ENCODE peak calls at places on chromosomes 4 and X, in eight cellular contexts. One of them, this sample, is unnamed.

GRCh38 chr4:23290656-23291055 is 597.9 kb downstream of the GBA3 start:
- DNase-seq in fibroblast of villous mesenchyme: no peak
- DNase-seq in astrocyte of the cerebellum: no peak
- DNase-seq in mammary epithelial cell: peak
- DNase-seq in endodermal cell: no peak
- DNase-seq in tibial artery: no peak
- DNase-seq in PC-3: peak
- DNase-seq in heart left ventricle: no peak
- DNase-seq in this sample: no peak

GRCh38 chr4:5043579-5043978 is 7.7 kb upstream of the STK32B start:
- DNase-seq in PC-3: peak
- DNase-seq in mammary epithelial cell: no peak
- DNase-seq in endodermal cell: peak
- DNase-seq in heart left ventricle: no peak
- DNase-seq in tibial artery: no peak
- DNase-seq in fibroblast of villous mesenchyme: no peak
- DNase-seq in astrocyte of the cerebellum: no peak
- DNase-seq in this sample: no peak

GRCh38 chr4:21697583-21697982 is 251.0 kb downstream of the KCNIP4 start:
- DNase-seq in mammary epithelial cell: peak
- DNase-seq in astrocyte of the cerebellum: no peak
- DNase-seq in tibial artery: no peak
- DNase-seq in fibroblast of villous mesenchyme: no peak
- DNase-seq in heart left ventricle: no peak
- DNase-seq in endodermal cell: peak
- DNase-seq in PC-3: peak
- DNase-seq in this sample: no peak

GRCh38 chrX:151478052-151478451 is 81.0 kb downstream of the VMA21 start:
- DNase-seq in PC-3: no peak
- DNase-seq in mammary epithelial cell: no peak
- DNase-seq in fibroblast of villous mesenchyme: no peak
- DNase-seq in heart left ventricle: no peak
- DNase-seq in endodermal cell: no peak
- DNase-seq in astrocyte of the cerebellum: no peak
- DNase-seq in tibial artery: no peak
- DNase-seq in this sample: no peak

GRCh38 chr4:40325406-40326019 is 9.6 kb upstream of the CHRNA9 start:
- DNase-seq in heart left ventricle: no peak
- DNase-seq in PC-3: peak
- DNase-seq in endodermal cell: no peak
- DNase-seq in mammary epithelial cell: peak
- DNase-seq in tibial artery: no peak
- DNase-seq in astrocyte of the cerebellum: no peak
- DNase-seq in fibroblast of villous mesenchyme: peak
- DNase-seq in this sample: no peak

GRCh38 chrX:153400146-153401132 is 711 bp downstream of the PNMA6E start:
- DNase-seq in endodermal cell: peak
- DNase-seq in fibroblast of villous mesenchyme: peak
- DNase-seq in tibial artery: no peak
- DNase-seq in PC-3: peak
- DNase-seq in mammary epithelial cell: no peak
- DNase-seq in heart left ventricle: no peak
- DNase-seq in astrocyte of the cerebellum: no peak
- DNase-seq in this sample: peak

GRCh38 chr4:74237425-74237966 is 70.8 kb upstream of the EPGN start:
- DNase-seq in tibial artery: no peak
- DNase-seq in PC-3: no peak
- DNase-seq in mammary epithelial cell: peak
- DNase-seq in heart left ventricle: no peak
- DNase-seq in astrocyte of the cerebellum: no peak
- DNase-seq in fibroblast of villous mesenchyme: no peak
- DNase-seq in endodermal cell: no peak
- DNase-seq in this sample: no peak

GRCh38 chr4:131091896-131092295 is 1995.9 kb downstream of the C4orf33 start:
- DNase-seq in PC-3: peak
- DNase-seq in endodermal cell: no peak
- DNase-seq in astrocyte of the cerebellum: peak
- DNase-seq in tibial artery: no peak
- DNase-seq in mammary epithelial cell: peak
- DNase-seq in heart left ventricle: no peak
- DNase-seq in fibroblast of villous mesenchyme: peak
- DNase-seq in this sample: no peak

GRCh38 chrX:18210470-18210869 is 10.2 kb downstream of the BEND2 start:
- DNase-seq in endodermal cell: no peak
- DNase-seq in astrocyte of the cerebellum: peak
- DNase-seq in heart left ventricle: no peak
- DNase-seq in fibroblast of villous mesenchyme: peak
- DNase-seq in tibial artery: no peak
- DNase-seq in PC-3: peak
- DNase-seq in mammary epithelial cell: no peak
- DNase-seq in this sample: no peak

GRCh38 chr4:29277381-29277780 is 1442.8 kb upstream of the PCDH7 start:
- DNase-seq in mammary epithelial cell: peak
- DNase-seq in PC-3: peak
- DNase-seq in tibial artery: no peak
- DNase-seq in astrocyte of the cerebellum: peak
- DNase-seq in heart left ventricle: no peak
- DNase-seq in fibroblast of villous mesenchyme: peak
- DNase-seq in endodermal cell: no peak
- DNase-seq in this sample: no peak

GRCh38 chr4:56821394-56822263 is at the start of gene SPINK2:
- DNase-seq in tibial artery: no peak
- DNase-seq in endodermal cell: peak
- DNase-seq in mammary epithelial cell: no peak
- DNase-seq in heart left ventricle: peak
- DNase-seq in PC-3: peak
- DNase-seq in astrocyte of the cerebellum: no peak
- DNase-seq in fibroblast of villous mesenchyme: no peak
- DNase-seq in this sample: no peak

GRCh38 chrX:111447298-111447697 is 35.3 kb upstream of the DCX start:
- DNase-seq in astrocyte of the cerebellum: no peak
- DNase-seq in PC-3: peak
- DNase-seq in mammary epithelial cell: no peak
- DNase-seq in fibroblast of villous mesenchyme: peak
- DNase-seq in tibial artery: no peak
- DNase-seq in heart left ventricle: no peak
- DNase-seq in endodermal cell: peak
- DNase-seq in this sample: no peak

GRCh38 chrX:74251006-74251930 is 52.7 kb upstream of the ZCCHC13 start:
- DNase-seq in tibial artery: peak
- DNase-seq in endodermal cell: no peak
- DNase-seq in PC-3: peak
- DNase-seq in mammary epithelial cell: peak
- DNase-seq in heart left ventricle: no peak
- DNase-seq in fibroblast of villous mesenchyme: peak
- DNase-seq in astrocyte of the cerebellum: no peak
- DNase-seq in this sample: no peak

GRCh38 chr4:127249066-127249766 is 383.5 kb upstream of the INTU start:
- DNase-seq in PC-3: peak
- DNase-seq in mammary epithelial cell: peak
- DNase-seq in fibroblast of villous mesenchyme: no peak
- DNase-seq in astrocyte of the cerebellum: no peak
- DNase-seq in heart left ventricle: no peak
- DNase-seq in endodermal cell: no peak
- DNase-seq in tibial artery: no peak
- DNase-seq in this sample: no peak

GRCh38 chrX:136496359-136496767 is 1.0 kb upstream of the HTATSF1 start:
- DNase-seq in mammary epithelial cell: no peak
- DNase-seq in astrocyte of the cerebellum: no peak
- DNase-seq in PC-3: no peak
- DNase-seq in heart left ventricle: no peak
- DNase-seq in tibial artery: no peak
- DNase-seq in endodermal cell: no peak
- DNase-seq in fibroblast of villous mesenchyme: no peak
- DNase-seq in this sample: no peak

GRCh38 chrX:77510007-77510406 is 62.8 kb downstream of the FGF16 start:
- DNase-seq in astrocyte of the cerebellum: no peak
- DNase-seq in endodermal cell: no peak
- DNase-seq in mammary epithelial cell: peak
- DNase-seq in PC-3: peak
- DNase-seq in fibroblast of villous mesenchyme: no peak
- DNase-seq in tibial artery: no peak
- DNase-seq in heart left ventricle: no peak
- DNase-seq in this sample: no peak

GRCh38 chrX:16479206-16479869 is 170.6 kb upstream of the S100G start:
- DNase-seq in mammary epithelial cell: peak
- DNase-seq in fibroblast of villous mesenchyme: peak
- DNase-seq in endodermal cell: no peak
- DNase-seq in tibial artery: no peak
- DNase-seq in astrocyte of the cerebellum: no peak
- DNase-seq in heart left ventricle: no peak
- DNase-seq in PC-3: peak
- DNase-seq in this sample: no peak

GRCh38 chr4:36414248-36414647 is 132.8 kb downstream of the DTHD1 start:
- DNase-seq in heart left ventricle: no peak
- DNase-seq in tibial artery: no peak
- DNase-seq in fibroblast of villous mesenchyme: no peak
- DNase-seq in mammary epithelial cell: no peak
- DNase-seq in endodermal cell: no peak
- DNase-seq in astrocyte of the cerebellum: no peak
- DNase-seq in PC-3: peak
- DNase-seq in this sample: no peak

GRCh38 chr4:148773313-148773712 is 331.1 kb upstream of the NR3C2 start:
- DNase-seq in endodermal cell: no peak
- DNase-seq in tibial artery: no peak
- DNase-seq in PC-3: no peak
- DNase-seq in astrocyte of the cerebellum: no peak
- DNase-seq in heart left ventricle: no peak
- DNase-seq in fibroblast of villous mesenchyme: no peak
- DNase-seq in mammary epithelial cell: no peak
- DNase-seq in this sample: no peak
- H3K4me3 ChIP-seq in endodermal cell: no peak
- H3K4me3 ChIP-seq in tibial artery: no peak
- H3K4me3 ChIP-seq in PC-3: no peak
- H3K4me3 ChIP-seq in astrocyte of the cerebellum: no peak
- H3K4me3 ChIP-seq in heart left ventricle: no peak
- H3K4me3 ChIP-seq in fibroblast of villous mesenchyme: no peak
- H3K4me3 ChIP-seq in mammary epithelial cell: no peak
- H3K4me3 ChIP-seq in this sample: no peak

GRCh38 chrX:41291309-41291708 is 42.7 kb upstream of the DDX3X start:
- DNase-seq in astrocyte of the cerebellum: no peak
- DNase-seq in heart left ventricle: no peak
- DNase-seq in fibroblast of villous mesenchyme: no peak
- DNase-seq in mammary epithelial cell: no peak
- DNase-seq in endodermal cell: peak
- DNase-seq in PC-3: no peak
- DNase-seq in tibial artery: no peak
- DNase-seq in this sample: no peak

DNA sequence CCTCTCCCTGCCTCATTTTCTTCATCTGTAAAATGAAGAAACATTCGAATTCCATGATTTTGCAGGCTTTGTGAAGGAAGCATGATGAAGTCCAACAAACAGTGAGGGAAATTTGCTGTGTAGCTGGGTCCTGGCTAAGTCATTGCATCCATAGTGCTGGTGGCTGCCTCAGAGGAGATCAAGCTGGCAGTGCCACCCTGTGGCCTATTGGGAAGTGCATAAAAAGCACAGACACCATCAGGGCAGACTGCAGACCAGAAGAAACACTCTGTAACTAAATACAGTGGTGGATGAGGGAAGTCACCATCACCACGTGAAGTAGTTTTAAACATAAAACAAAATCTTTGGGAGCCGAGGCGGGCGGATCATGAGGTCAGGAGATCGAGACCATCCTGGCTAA is 40.7 kb upstream of the DDX3X start:
- DNase-seq in fibroblast of villous mesenchyme: no peak
- DNase-seq in tibial artery: no peak
- DNase-seq in endodermal cell: peak
- DNase-seq in heart left ventricle: no peak
- DNase-seq in mammary epithelial cell: no peak
- DNase-seq in PC-3: peak
- DNase-seq in astrocyte of the cerebellum: no peak
- DNase-seq in this sample: no peak
- TF ChIP-seq CTCF in fibroblast of villous mesenchyme: no peak
- TF ChIP-seq CTCF in tibial artery: no peak
- TF ChIP-seq CTCF in endodermal cell: peak
- TF ChIP-seq CTCF in heart left ventricle: no peak
- TF ChIP-seq CTCF in mammary epithelial cell: peak
- TF ChIP-seq CTCF in PC-3: peak
- TF ChIP-seq CTCF in astrocyte of the cerebellum: peak
- TF ChIP-seq CTCF in this sample: peak

GRCh38 chr4:211033-211511 is 86.8 kb downstream of the ZNF718 start:
- DNase-seq in heart left ventricle: no peak
- DNase-seq in mammary epithelial cell: no peak
- DNase-seq in PC-3: no peak
- DNase-seq in astrocyte of the cerebellum: no peak
- DNase-seq in endodermal cell: no peak
- DNase-seq in tibial artery: no peak
- DNase-seq in fibroblast of villous mesenchyme: no peak
- DNase-seq in this sample: no peak
- H3K4me3 ChIP-seq in heart left ventricle: no peak
- H3K4me3 ChIP-seq in mammary epithelial cell: no peak
- H3K4me3 ChIP-seq in PC-3: no peak
- H3K4me3 ChIP-seq in astrocyte of the cerebellum: no peak
- H3K4me3 ChIP-seq in endodermal cell: no peak
- H3K4me3 ChIP-seq in tibial artery: no peak
- H3K4me3 ChIP-seq in fibroblast of villous mesenchyme: no peak
- H3K4me3 ChIP-seq in this sample: no peak

GRCh38 chr4:186192068-186192751 is 843 bp downstream of the CYP4V2 start:
- DNase-seq in mammary epithelial cell: peak
- DNase-seq in heart left ventricle: peak
- DNase-seq in endodermal cell: peak
- DNase-seq in fibroblast of villous mesenchyme: peak
- DNase-seq in PC-3: peak
- DNase-seq in astrocyte of the cerebellum: no peak
- DNase-seq in tibial artery: peak
- DNase-seq in this sample: no peak

GRCh38 chr4:186191266-186192067 is at the start of gene CYP4V2:
- DNase-seq in mammary epithelial cell: peak
- DNase-seq in tibial artery: peak
- DNase-seq in fibroblast of villous mesenchyme: peak
- DNase-seq in endodermal cell: peak
- DNase-seq in PC-3: peak
- DNase-seq in astrocyte of the cerebellum: no peak
- DNase-seq in heart left ventricle: peak
- DNase-seq in this sample: peak

GRCh38 chr4:186190456-186191265 is 706 bp upstream of the CYP4V2 start:
- DNase-seq in astrocyte of the cerebellum: no peak
- DNase-seq in fibroblast of villous mesenchyme: peak
- DNase-seq in PC-3: no peak
- DNase-seq in endodermal cell: no peak
- DNase-seq in heart left ventricle: peak
- DNase-seq in tibial artery: peak
- DNase-seq in mammary epithelial cell: no peak
- DNase-seq in this sample: no peak

GRCh38 chr4:186196063-186196462 is 4.7 kb downstream of the CYP4V2 start:
- DNase-seq in fibroblast of villous mesenchyme: no peak
- DNase-seq in mammary epithelial cell: no peak
- DNase-seq in tibial artery: no peak
- DNase-seq in astrocyte of the cerebellum: no peak
- DNase-seq in heart left ventricle: no peak
- DNase-seq in PC-3: no peak
- DNase-seq in endodermal cell: no peak
- DNase-seq in this sample: no peak

DNA sequence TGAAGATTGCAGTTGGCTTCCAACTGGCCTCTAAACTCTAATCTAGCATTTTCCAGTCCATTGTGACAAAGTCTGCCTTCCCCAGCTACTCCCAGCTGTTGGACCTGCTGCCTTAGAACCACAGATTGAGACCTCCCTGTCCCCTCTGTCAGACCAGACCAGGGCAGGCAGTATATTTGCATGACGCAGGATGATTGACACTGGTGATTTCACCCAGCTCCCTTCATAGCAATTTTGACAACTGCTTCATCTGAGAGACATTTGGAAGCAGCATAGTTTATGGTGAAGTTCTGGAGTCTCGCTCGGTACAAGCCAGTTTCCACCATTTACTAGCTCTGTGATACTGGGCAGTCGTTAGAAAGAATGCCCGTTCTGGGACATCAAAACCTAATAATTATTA is 2.5 kb downstream of the CYP4V2 start:
- DNase-seq in mammary epithelial cell: no peak
- DNase-seq in tibial artery: no peak
- DNase-seq in fibroblast of villous mesenchyme: no peak
- DNase-seq in astrocyte of the cerebellum: no peak
- DNase-seq in endodermal cell: no peak
- DNase-seq in PC-3: no peak
- DNase-seq in heart left ventricle: no peak
- DNase-seq in this sample: no peak
- TF ChIP-seq CTCF in mammary epithelial cell: no peak
- TF ChIP-seq CTCF in tibial artery: no peak
- TF ChIP-seq CTCF in fibroblast of villous mesenchyme: no peak
- TF ChIP-seq CTCF in astrocyte of the cerebellum: no peak
- TF ChIP-seq CTCF in endodermal cell: no peak
- TF ChIP-seq CTCF in PC-3: no peak
- TF ChIP-seq CTCF in heart left ventricle: no peak
- TF ChIP-seq CTCF in this sample: no peak

This sample was measured in GM12864.